ENCODE peak calls at places on chromosomes 12 and 14, in nine cellular contexts. One of them, this sample, is unnamed.

GRCh38 chr12:53930591-53931255 is 7.9 kb upstream of the HOXC13 start:
- DNase-seq in T-helper 17 cell: no peak
- DNase-seq in mesendoderm: no peak
- DNase-seq in mammary epithelial cell: no peak
- DNase-seq in suprapubic skin: no peak
- DNase-seq in stimulated activated CD8-positive, alpha-beta memory T cell treated with anti-CD3 and anti-CD28 coated beads, Interleukin-12 subunit alpha, Interleukin-12 subunit beta, amount 100 ng/mL, for 1 hour: no peak
- DNase-seq in colonic mucosa: no peak
- DNase-seq in left ventricle myocardium inferior: no peak
- DNase-seq in tibial artery: no peak
- DNase-seq in this sample: no peak

GRCh38 chr12:92828565-92828964 is 100.5 kb downstream of the EEA1 start:
- DNase-seq in T-helper 17 cell: no peak
- DNase-seq in mesendoderm: no peak
- DNase-seq in mammary epithelial cell: no peak
- DNase-seq in suprapubic skin: no peak
- DNase-seq in stimulated activated CD8-positive, alpha-beta memory T cell treated with anti-CD3 and anti-CD28 coated beads, Interleukin-12 subunit alpha, Interleukin-12 subunit beta, amount 100 ng/mL, for 1 hour: no peak
- DNase-seq in colonic mucosa: no peak
- DNase-seq in left ventricle myocardium inferior: no peak
- DNase-seq in tibial artery: no peak
- DNase-seq in this sample: no peak

GRCh38 chr12:28998662-28999120 is 150.4 kb upstream of the FAR2 start:
- DNase-seq in T-helper 17 cell: no peak
- DNase-seq in mesendoderm: peak
- DNase-seq in mammary epithelial cell: peak
- DNase-seq in suprapubic skin: no peak
- DNase-seq in stimulated activated CD8-positive, alpha-beta memory T cell treated with anti-CD3 and anti-CD28 coated beads, Interleukin-12 subunit alpha, Interleukin-12 subunit beta, amount 100 ng/mL, for 1 hour: no peak
- DNase-seq in colonic mucosa: no peak
- DNase-seq in left ventricle myocardium inferior: no peak
- DNase-seq in tibial artery: no peak
- DNase-seq in this sample: no peak

GRCh38 chr14:105093426-105094192 is 28.4 kb upstream of the GPR132 start:
- DNase-seq in T-helper 17 cell: peak
- DNase-seq in mesendoderm: peak
- DNase-seq in mammary epithelial cell: peak
- DNase-seq in suprapubic skin: peak
- DNase-seq in stimulated activated CD8-positive, alpha-beta memory T cell treated with anti-CD3 and anti-CD28 coated beads, Interleukin-12 subunit alpha, Interleukin-12 subunit beta, amount 100 ng/mL, for 1 hour: peak
- DNase-seq in colonic mucosa: peak
- DNase-seq in left ventricle myocardium inferior: peak
- DNase-seq in tibial artery: no peak
- DNase-seq in this sample: peak

GRCh38 chr14:67420102-67420739 is 8.3 kb upstream of the PLEK2 start:
- DNase-seq in T-helper 17 cell: no peak
- DNase-seq in mesendoderm: peak
- DNase-seq in mammary epithelial cell: peak
- DNase-seq in suprapubic skin: no peak
- DNase-seq in stimulated activated CD8-positive, alpha-beta memory T cell treated with anti-CD3 and anti-CD28 coated beads, Interleukin-12 subunit alpha, Interleukin-12 subunit beta, amount 100 ng/mL, for 1 hour: no peak
- DNase-seq in colonic mucosa: peak
- DNase-seq in left ventricle myocardium inferior: no peak
- DNase-seq in tibial artery: no peak
- DNase-seq in this sample: no peak

GRCh38 chr14:31027847-31028246 is 1.7 kb upstream of the STRN3 start:
- DNase-seq in T-helper 17 cell: no peak
- DNase-seq in mesendoderm: no peak
- DNase-seq in mammary epithelial cell: no peak
- DNase-seq in suprapubic skin: no peak
- DNase-seq in stimulated activated CD8-positive, alpha-beta memory T cell treated with anti-CD3 and anti-CD28 coated beads, Interleukin-12 subunit alpha, Interleukin-12 subunit beta, amount 100 ng/mL, for 1 hour: no peak
- DNase-seq in colonic mucosa: no peak
- DNase-seq in left ventricle myocardium inferior: no peak
- DNase-seq in tibial artery: no peak
- DNase-seq in this sample: no peak

GRCh38 chr12:13595536-13596450 is 385.6 kb downstream of the GRIN2B start:
- DNase-seq in T-helper 17 cell: no peak
- DNase-seq in mesendoderm: peak
- DNase-seq in mammary epithelial cell: peak
- DNase-seq in suprapubic skin: no peak
- DNase-seq in stimulated activated CD8-positive, alpha-beta memory T cell treated with anti-CD3 and anti-CD28 coated beads, Interleukin-12 subunit alpha, Interleukin-12 subunit beta, amount 100 ng/mL, for 1 hour: no peak
- DNase-seq in colonic mucosa: no peak
- DNase-seq in left ventricle myocardium inferior: no peak
- DNase-seq in tibial artery: no peak
- DNase-seq in this sample: no peak

GRCh38 chr12:119208626-119209061 is 29.9 kb downstream of the HSPB8 start:
- DNase-seq in T-helper 17 cell: no peak
- DNase-seq in mesendoderm: peak
- DNase-seq in mammary epithelial cell: peak
- DNase-seq in suprapubic skin: peak
- DNase-seq in stimulated activated CD8-positive, alpha-beta memory T cell treated with anti-CD3 and anti-CD28 coated beads, Interleukin-12 subunit alpha, Interleukin-12 subunit beta, amount 100 ng/mL, for 1 hour: no peak
- DNase-seq in colonic mucosa: peak
- DNase-seq in left ventricle myocardium inferior: peak
- DNase-seq in tibial artery: peak
- DNase-seq in this sample: peak

GRCh38 chr12:54337854-54338650 is 13.1 kb downstream of the COPZ1 start:
- DNase-seq in T-helper 17 cell: no peak
- DNase-seq in mesendoderm: no peak
- DNase-seq in mammary epithelial cell: no peak
- DNase-seq in suprapubic skin: no peak
- DNase-seq in stimulated activated CD8-positive, alpha-beta memory T cell treated with anti-CD3 and anti-CD28 coated beads, Interleukin-12 subunit alpha, Interleukin-12 subunit beta, amount 100 ng/mL, for 1 hour: no peak
- DNase-seq in colonic mucosa: no peak
- DNase-seq in left ventricle myocardium inferior: no peak
- DNase-seq in tibial artery: no peak
- DNase-seq in this sample: no peak

GRCh38 chr12:68760806-68761441 is 14.9 kb downstream of the SLC35E3 start:
- DNase-seq in T-helper 17 cell: no peak
- DNase-seq in mesendoderm: no peak
- DNase-seq in mammary epithelial cell: no peak
- DNase-seq in suprapubic skin: no peak
- DNase-seq in stimulated activated CD8-positive, alpha-beta memory T cell treated with anti-CD3 and anti-CD28 coated beads, Interleukin-12 subunit alpha, Interleukin-12 subunit beta, amount 100 ng/mL, for 1 hour: no peak
- DNase-seq in colonic mucosa: no peak
- DNase-seq in left ventricle myocardium inferior: no peak
- DNase-seq in tibial artery: no peak
- DNase-seq in this sample: no peak

GRCh38 chr14:33660248-33660647 is 290.6 kb downstream of the EGLN3 start:
- DNase-seq in T-helper 17 cell: no peak
- DNase-seq in mesendoderm: no peak
- DNase-seq in mammary epithelial cell: no peak
- DNase-seq in suprapubic skin: no peak
- DNase-seq in stimulated activated CD8-positive, alpha-beta memory T cell treated with anti-CD3 and anti-CD28 coated beads, Interleukin-12 subunit alpha, Interleukin-12 subunit beta, amount 100 ng/mL, for 1 hour: no peak
- DNase-seq in colonic mucosa: no peak
- DNase-seq in left ventricle myocardium inferior: no peak
- DNase-seq in tibial artery: no peak
- DNase-seq in this sample: no peak

GRCh38 chr14:69005432-69006148 is 26.5 kb upstream of the ACTN1 start:
- DNase-seq in T-helper 17 cell: no peak
- DNase-seq in mesendoderm: peak
- DNase-seq in mammary epithelial cell: peak
- DNase-seq in suprapubic skin: peak
- DNase-seq in stimulated activated CD8-positive, alpha-beta memory T cell treated with anti-CD3 and anti-CD28 coated beads, Interleukin-12 subunit alpha, Interleukin-12 subunit beta, amount 100 ng/mL, for 1 hour: no peak
- DNase-seq in colonic mucosa: peak
- DNase-seq in left ventricle myocardium inferior: peak
- DNase-seq in tibial artery: peak
- DNase-seq in this sample: peak

GRCh38 chr14:39265032-39265431 is 31.3 kb downstream of the MIA2 start:
- DNase-seq in T-helper 17 cell: no peak
- DNase-seq in mesendoderm: no peak
- DNase-seq in mammary epithelial cell: peak
- DNase-seq in suprapubic skin: no peak
- DNase-seq in stimulated activated CD8-positive, alpha-beta memory T cell treated with anti-CD3 and anti-CD28 coated beads, Interleukin-12 subunit alpha, Interleukin-12 subunit beta, amount 100 ng/mL, for 1 hour: no peak
- DNase-seq in colonic mucosa: no peak
- DNase-seq in left ventricle myocardium inferior: no peak
- DNase-seq in tibial artery: no peak
- DNase-seq in this sample: no peak

GRCh38 chr14:59870277-59871165 is at the start of gene RTN1:
- DNase-seq in T-helper 17 cell: no peak
- DNase-seq in mesendoderm: peak
- DNase-seq in mammary epithelial cell: peak
- DNase-seq in suprapubic skin: no peak
- DNase-seq in stimulated activated CD8-positive, alpha-beta memory T cell treated with anti-CD3 and anti-CD28 coated beads, Interleukin-12 subunit alpha, Interleukin-12 subunit beta, amount 100 ng/mL, for 1 hour: no peak
- DNase-seq in colonic mucosa: peak
- DNase-seq in left ventricle myocardium inferior: peak
- DNase-seq in tibial artery: peak
- DNase-seq in this sample: peak

GRCh38 chr12:40055776-40056175 is 50.1 kb downstream of the SLC2A13 start:
- DNase-seq in T-helper 17 cell: no peak
- DNase-seq in mesendoderm: no peak
- DNase-seq in mammary epithelial cell: no peak
- DNase-seq in suprapubic skin: no peak
- DNase-seq in stimulated activated CD8-positive, alpha-beta memory T cell treated with anti-CD3 and anti-CD28 coated beads, Interleukin-12 subunit alpha, Interleukin-12 subunit beta, amount 100 ng/mL, for 1 hour: no peak
- DNase-seq in colonic mucosa: no peak
- DNase-seq in left ventricle myocardium inferior: no peak
- DNase-seq in tibial artery: no peak
- DNase-seq in this sample: no peak

GRCh38 chr12:93181396-93181965 is 196.2 kb upstream of the NUDT4 start:
- DNase-seq in T-helper 17 cell: no peak
- DNase-seq in mesendoderm: no peak
- DNase-seq in mammary epithelial cell: no peak
- DNase-seq in suprapubic skin: no peak
- DNase-seq in stimulated activated CD8-positive, alpha-beta memory T cell treated with anti-CD3 and anti-CD28 coated beads, Interleukin-12 subunit alpha, Interleukin-12 subunit beta, amount 100 ng/mL, for 1 hour: no peak
- DNase-seq in colonic mucosa: no peak
- DNase-seq in left ventricle myocardium inferior: no peak
- DNase-seq in tibial artery: no peak
- DNase-seq in this sample: no peak